ENCODE peak calls at places on chromosomes 5 and 9, in four cellular contexts. V is cardiac fibroblast, S is NCI-H345, N is caudate nucleus. R is an unnamed sample.
A peak's percentile ranks its signal among the peaks of the same experiment; 100 is the strongest.

GRCh38 chr5:163978897-163979296 is 473.5 kb downstream of the MAT2B start:
- DNase-seq in N (no peak), S (no peak), V (no peak), R (peak; percentile 29)

GRCh38 chr9:133139246-133140173 is 18.5 kb upstream of the RALGDS start:
- DNase-seq in V (no peak), N (no peak), S (no peak), R (no peak)

GRCh38 chr5:172792693-172793570 is 21.9 kb upstream of the DUSP1 start:
- DNase-seq in V (no peak), N (no peak), S (no peak), R (no peak)

GRCh38 chr9:134051319-134051718 is 16.5 kb downstream of the BRD3 start:
- DNase-seq in V (no peak), S (no peak), N (no peak), R (no peak)

GRCh38 chr9:89312154-89312616 is 1.2 kb downstream of the CKS2 start:
- DNase-seq in V (peak; percentile 35), N (no peak), S (no peak), R (peak; percentile 48)

GRCh38 chr9:126440938-126441337 is 114.3 kb downstream of the MVB12B start:
- DNase-seq in V (peak; percentile 12), S (no peak), N (no peak), R (no peak)

GRCh38 chr9:98007251-98007928 is 24.2 kb downstream of the ANP32B start:
- DNase-seq in V (no peak), N (no peak), S (no peak), R (peak; percentile 23)

GRCh38 chr5:80026841-80027240 is 8.3 kb upstream of the THBS4 start:
- DNase-seq in V (no peak), N (no peak), S (no peak), R (no peak)

GRCh38 chr5:127562252-127562651 is 44.8 kb downstream of the PRRC1 start:
- DNase-seq in S (no peak), V (peak; percentile 41), N (no peak), R (peak; percentile 28)

GRCh38 chr9:109843651-109844050 is 63.7 kb downstream of the PALM2AKAP2 start:
- DNase-seq in S (no peak), V (peak; percentile 17), N (no peak), R (no peak)

GRCh38 chr5:132457371-132458225 is 33.0 kb downstream of the IRF1 start:
- DNase-seq in S (no peak), N (no peak), V (peak; percentile 70), R (peak; percentile 75)

GRCh38 chr9:129765764-129766317 is 13.0 kb upstream of the PTGES start:
- DNase-seq in S (no peak), N (no peak), V (no peak), R (no peak)

GRCh38 chr5:157550668-157551067 is 24.9 kb downstream of the ADAM19 start:
- DNase-seq in N (no peak), V (no peak), S (no peak), R (no peak)

GRCh38 chr5:123696948-123697347 is 185.0 kb downstream of the CSNK1G3 start:
- DNase-seq in S (peak; percentile 4), N (peak; percentile 63), V (peak; percentile 84), R (peak; percentile 59)

GRCh38 chr9:77440057-77440456 is 208.1 kb downstream of the GNA14 start:
- DNase-seq in V (peak; percentile 20), N (no peak), S (peak; percentile 97), R (no peak)

GRCh38 chr5:95715799-95716461 is 15.2 kb upstream of the RHOBTB3 start:
- DNase-seq in S (no peak), V (peak; percentile 80), N (no peak), R (peak; percentile 86)

GRCh38 chr5:173916233-173916632 is 28.1 kb downstream of the CPEB4 start:
- DNase-seq in V (no peak), N (no peak), S (no peak), R (no peak)

GRCh38 chr5:43338856-43339255 is 25.6 kb upstream of the HMGCS1 start:
- DNase-seq in S (no peak), V (no peak), N (no peak), R (no peak)

GRCh38 chr5:154329062-154329461 is 116.7 kb upstream of the SAP30L start:
- DNase-seq in S (no peak), N (no peak), V (no peak), R (no peak)

GRCh38 chr5:135452366-135453030 is 347 bp upstream of the TIFAB start:
- DNase-seq in S (no peak), V (no peak), N (no peak), R (no peak)

GRCh38 chr9:112061152-112061740 is 113.9 kb downstream of the SUSD1 start:
- DNase-seq in N (no peak), V (peak; percentile 97), S (no peak), R (peak; percentile 92)

R was measured in MCF 10A.